ENCODE peak calls at places on chromosome 1, in five cellular contexts. One of them, this sample, is unnamed.

GRCh38 chr1:917466-918091 is 6.1 kb upstream of the SAMD11 start:
- DNase-seq in AG04450: no peak
- DNase-seq in stomach: no peak
- DNase-seq in mesenchymal stem cell: no peak
- DNase-seq in M059J: no peak
- DNase-seq in this sample: no peak

GRCh38 chr1:235295902-235296350 is 32.1 kb downstream of the ARID4B start:
- DNase-seq in AG04450: peak
- DNase-seq in stomach: peak
- DNase-seq in mesenchymal stem cell: peak
- DNase-seq in M059J: peak
- DNase-seq in this sample: peak

GRCh38 chr1:186139706-186140105 is 235.3 kb downstream of the TPR start:
- DNase-seq in AG04450: peak
- DNase-seq in stomach: no peak
- DNase-seq in mesenchymal stem cell: no peak
- DNase-seq in M059J: peak
- DNase-seq in this sample: peak

GRCh38 chr1:246078126-246078887 is 428.8 kb downstream of the SMYD3 start:
- DNase-seq in AG04450: no peak
- DNase-seq in stomach: no peak
- DNase-seq in mesenchymal stem cell: no peak
- DNase-seq in M059J: no peak
- DNase-seq in this sample: no peak

GRCh38 chr1:54835131-54835898 is 34.2 kb upstream of the TTC22 start:
- DNase-seq in AG04450: no peak
- DNase-seq in stomach: peak
- DNase-seq in mesenchymal stem cell: no peak
- DNase-seq in M059J: no peak
- DNase-seq in this sample: no peak

GRCh38 chr1:39799770-39800470 is 11.3 kb upstream of the BMP8B start:
- DNase-seq in AG04450: peak
- DNase-seq in stomach: peak
- DNase-seq in mesenchymal stem cell: peak
- DNase-seq in M059J: peak
- DNase-seq in this sample: peak

GRCh38 chr1:112697781-112698201 is 9.1 kb downstream of the RHOC start:
- DNase-seq in AG04450: no peak
- DNase-seq in stomach: peak
- DNase-seq in mesenchymal stem cell: no peak
- DNase-seq in M059J: no peak
- DNase-seq in this sample: no peak

GRCh38 chr1:219304227-219305226 is 130.8 kb downstream of the LYPLAL1 start:
- DNase-seq in AG04450: no peak
- DNase-seq in stomach: no peak
- DNase-seq in mesenchymal stem cell: no peak
- DNase-seq in M059J: peak
- DNase-seq in this sample: peak

GRCh38 chr1:77991638-77992037 is 12.8 kb upstream of the FUBP1 start:
- DNase-seq in AG04450: no peak
- DNase-seq in stomach: no peak
- DNase-seq in mesenchymal stem cell: no peak
- DNase-seq in M059J: peak
- DNase-seq in this sample: no peak

GRCh38 chr1:6612641-6613360 is 730 bp upstream of the PHF13 start:
- DNase-seq in AG04450: no peak
- DNase-seq in stomach: peak
- DNase-seq in mesenchymal stem cell: peak
- DNase-seq in M059J: peak
- DNase-seq in this sample: peak

GRCh38 chr1:235176486-235176885 is 15.4 kb upstream of the RBM34 start:
- DNase-seq in AG04450: no peak
- DNase-seq in stomach: no peak
- DNase-seq in mesenchymal stem cell: no peak
- DNase-seq in M059J: no peak
- DNase-seq in this sample: no peak

GRCh38 chr1:201531551-201532425 is 7.1 kb upstream of the NAV1 start:
- DNase-seq in AG04450: no peak
- DNase-seq in stomach: no peak
- DNase-seq in mesenchymal stem cell: peak
- DNase-seq in M059J: no peak
- DNase-seq in this sample: peak

GRCh38 chr1:21950734-21951575 is 13.8 kb upstream of the HSPG2 start:
- DNase-seq in AG04450: no peak
- DNase-seq in stomach: no peak
- DNase-seq in mesenchymal stem cell: no peak
- DNase-seq in M059J: no peak
- DNase-seq in this sample: no peak

GRCh38 chr1:12715896-12716437 is at the start of gene AADACL3:
- DNase-seq in AG04450: no peak
- DNase-seq in stomach: no peak
- DNase-seq in mesenchymal stem cell: no peak
- DNase-seq in M059J: no peak
- DNase-seq in this sample: no peak

GRCh38 chr1:31663622-31664452 is 19.2 kb upstream of the PEF1 start:
- DNase-seq in AG04450: no peak
- DNase-seq in stomach: peak
- DNase-seq in mesenchymal stem cell: peak
- DNase-seq in M059J: peak
- DNase-seq in this sample: peak

GRCh38 chr1:2580691-2581090 is 5.9 kb upstream of the PRXL2B start:
- DNase-seq in AG04450: no peak
- DNase-seq in stomach: no peak
- DNase-seq in mesenchymal stem cell: no peak
- DNase-seq in M059J: no peak
- DNase-seq in this sample: no peak

GRCh38 chr1:14334336-14335176 is 263.9 kb upstream of the KAZN start:
- DNase-seq in AG04450: no peak
- DNase-seq in stomach: no peak
- DNase-seq in mesenchymal stem cell: no peak
- DNase-seq in M059J: peak
- DNase-seq in this sample: peak

GRCh38 chr1:41390573-41390972 is 29.3 kb downstream of the FOXO6 start:
- DNase-seq in AG04450: no peak
- DNase-seq in stomach: no peak
- DNase-seq in mesenchymal stem cell: no peak
- DNase-seq in M059J: no peak
- DNase-seq in this sample: no peak

GRCh38 chr1:99557556-99558256 is 88.2 kb upstream of the PALMD start:
- DNase-seq in AG04450: peak
- DNase-seq in stomach: no peak
- DNase-seq in mesenchymal stem cell: peak
- DNase-seq in M059J: peak
- DNase-seq in this sample: peak

GRCh38 chr1:235882816-235883215 is 16.1 kb upstream of the LYST start:
- DNase-seq in AG04450: no peak
- DNase-seq in stomach: no peak
- DNase-seq in mesenchymal stem cell: no peak
- DNase-seq in M059J: peak
- DNase-seq in this sample: peak

GRCh38 chr1:240285541-240285940 is 193.9 kb downstream of the FMN2 start:
- DNase-seq in AG04450: no peak
- DNase-seq in stomach: no peak
- DNase-seq in mesenchymal stem cell: peak
- DNase-seq in M059J: peak
- DNase-seq in this sample: peak

This sample was measured in RPMI7951.